ENCODE peak calls at places on chromosomes 11 and 22, in nine cellular contexts. One of them, this sample, is unnamed.

GRCh38 chr11:774873-775592 is 2.3 kb downstream of the GATD1 start:
- DNase-seq in frontal cortex: no peak
- DNase-seq in foreskin keratinocyte: no peak
- DNase-seq in fibroblast of pulmonary artery: peak; percentile 36
- DNase-seq in omental fat pad: no peak
- DNase-seq in stimulated activated CD4-positive, alpha-beta T cell treated with anti-CD3 and anti-CD28 coated beads, Interleukin-2, amount 100 ng/mL, for 48 hours: no peak
- DNase-seq in A549: no peak
- DNase-seq in fibroblast of gingiva: no peak
- DNase-seq in activated T-cell treated with anti-CD3 and anti-CD28 coated beads, Interleukin-2, amount 50 U/mL, for 24 hours: no peak
- DNase-seq in this sample: no peak

GRCh38 chr22:44702479-44703219 is 645 bp downstream of the PRR5 start:
- DNase-seq in frontal cortex: no peak
- DNase-seq in foreskin keratinocyte: no peak
- DNase-seq in fibroblast of pulmonary artery: peak; percentile 34
- DNase-seq in omental fat pad: no peak
- DNase-seq in stimulated activated CD4-positive, alpha-beta T cell treated with anti-CD3 and anti-CD28 coated beads, Interleukin-2, amount 100 ng/mL, for 48 hours: no peak
- DNase-seq in A549: no peak
- DNase-seq in fibroblast of gingiva: no peak
- DNase-seq in activated T-cell treated with anti-CD3 and anti-CD28 coated beads, Interleukin-2, amount 50 U/mL, for 24 hours: no peak
- DNase-seq in this sample: peak; percentile 19

GRCh38 chr11:65851811-65852507 is 6.0 kb downstream of the CFL1 start:
- DNase-seq in frontal cortex: no peak
- DNase-seq in foreskin keratinocyte: no peak
- DNase-seq in fibroblast of pulmonary artery: no peak
- DNase-seq in omental fat pad: no peak
- DNase-seq in stimulated activated CD4-positive, alpha-beta T cell treated with anti-CD3 and anti-CD28 coated beads, Interleukin-2, amount 100 ng/mL, for 48 hours: no peak
- DNase-seq in A549: no peak
- DNase-seq in fibroblast of gingiva: no peak
- DNase-seq in activated T-cell treated with anti-CD3 and anti-CD28 coated beads, Interleukin-2, amount 50 U/mL, for 24 hours: no peak
- DNase-seq in this sample: no peak

GRCh38 chr11:30452114-30452513 is 129.2 kb downstream of the ARL14EP start:
- DNase-seq in frontal cortex: no peak
- DNase-seq in foreskin keratinocyte: no peak
- DNase-seq in fibroblast of pulmonary artery: no peak
- DNase-seq in omental fat pad: no peak
- DNase-seq in stimulated activated CD4-positive, alpha-beta T cell treated with anti-CD3 and anti-CD28 coated beads, Interleukin-2, amount 100 ng/mL, for 48 hours: no peak
- DNase-seq in A549: no peak
- DNase-seq in fibroblast of gingiva: no peak
- DNase-seq in activated T-cell treated with anti-CD3 and anti-CD28 coated beads, Interleukin-2, amount 50 U/mL, for 24 hours: no peak
- DNase-seq in this sample: no peak

GRCh38 chr11:494761-495536 is 12.1 kb downstream of the RNH1 start:
- DNase-seq in frontal cortex: peak; percentile 73
- DNase-seq in foreskin keratinocyte: no peak
- DNase-seq in fibroblast of pulmonary artery: no peak
- DNase-seq in omental fat pad: no peak
- DNase-seq in stimulated activated CD4-positive, alpha-beta T cell treated with anti-CD3 and anti-CD28 coated beads, Interleukin-2, amount 100 ng/mL, for 48 hours: no peak
- DNase-seq in A549: no peak
- DNase-seq in fibroblast of gingiva: no peak
- DNase-seq in activated T-cell treated with anti-CD3 and anti-CD28 coated beads, Interleukin-2, amount 50 U/mL, for 24 hours: no peak
- DNase-seq in this sample: no peak

GRCh38 chr11:80146231-80146630 is 705.4 kb upstream of the TENM4 start:
- DNase-seq in frontal cortex: no peak
- DNase-seq in foreskin keratinocyte: peak; percentile 73
- DNase-seq in fibroblast of pulmonary artery: no peak
- DNase-seq in omental fat pad: no peak
- DNase-seq in stimulated activated CD4-positive, alpha-beta T cell treated with anti-CD3 and anti-CD28 coated beads, Interleukin-2, amount 100 ng/mL, for 48 hours: no peak
- DNase-seq in A549: no peak
- DNase-seq in fibroblast of gingiva: no peak
- DNase-seq in activated T-cell treated with anti-CD3 and anti-CD28 coated beads, Interleukin-2, amount 50 U/mL, for 24 hours: no peak
- DNase-seq in this sample: no peak

GRCh38 chr11:118872403-118872821 is 11.3 kb upstream of the CXCR5 start:
- DNase-seq in frontal cortex: no peak
- DNase-seq in foreskin keratinocyte: no peak
- DNase-seq in fibroblast of pulmonary artery: no peak
- DNase-seq in omental fat pad: no peak
- DNase-seq in stimulated activated CD4-positive, alpha-beta T cell treated with anti-CD3 and anti-CD28 coated beads, Interleukin-2, amount 100 ng/mL, for 48 hours: no peak
- DNase-seq in A549: no peak
- DNase-seq in fibroblast of gingiva: no peak
- DNase-seq in activated T-cell treated with anti-CD3 and anti-CD28 coated beads, Interleukin-2, amount 50 U/mL, for 24 hours: peak; percentile 61
- DNase-seq in this sample: peak; percentile 82

GRCh38 chr11:8365542-8365941 is 101.9 kb upstream of the LMO1 start:
- DNase-seq in frontal cortex: no peak
- DNase-seq in foreskin keratinocyte: no peak
- DNase-seq in fibroblast of pulmonary artery: no peak
- DNase-seq in omental fat pad: no peak
- DNase-seq in stimulated activated CD4-positive, alpha-beta T cell treated with anti-CD3 and anti-CD28 coated beads, Interleukin-2, amount 100 ng/mL, for 48 hours: no peak
- DNase-seq in A549: no peak
- DNase-seq in fibroblast of gingiva: no peak
- DNase-seq in activated T-cell treated with anti-CD3 and anti-CD28 coated beads, Interleukin-2, amount 50 U/mL, for 24 hours: no peak
- DNase-seq in this sample: no peak

GRCh38 chr11:27710536-27710935 is 10.3 kb upstream of the BDNF start:
- DNase-seq in frontal cortex: no peak
- DNase-seq in foreskin keratinocyte: no peak
- DNase-seq in fibroblast of pulmonary artery: no peak
- DNase-seq in omental fat pad: no peak
- DNase-seq in stimulated activated CD4-positive, alpha-beta T cell treated with anti-CD3 and anti-CD28 coated beads, Interleukin-2, amount 100 ng/mL, for 48 hours: no peak
- DNase-seq in A549: no peak
- DNase-seq in fibroblast of gingiva: no peak
- DNase-seq in activated T-cell treated with anti-CD3 and anti-CD28 coated beads, Interleukin-2, amount 50 U/mL, for 24 hours: no peak
- DNase-seq in this sample: no peak

GRCh38 chr11:109267293-109268095 is 154.5 kb upstream of the C11orf87 start:
- DNase-seq in frontal cortex: no peak
- DNase-seq in foreskin keratinocyte: peak; percentile 24
- DNase-seq in fibroblast of pulmonary artery: peak; percentile 1
- DNase-seq in omental fat pad: no peak
- DNase-seq in stimulated activated CD4-positive, alpha-beta T cell treated with anti-CD3 and anti-CD28 coated beads, Interleukin-2, amount 100 ng/mL, for 48 hours: no peak
- DNase-seq in A549: no peak
- DNase-seq in fibroblast of gingiva: peak; percentile 19
- DNase-seq in activated T-cell treated with anti-CD3 and anti-CD28 coated beads, Interleukin-2, amount 50 U/mL, for 24 hours: no peak
- DNase-seq in this sample: no peak

GRCh38 chr11:47514825-47515647 is 37.9 kb downstream of the CELF1 start:
- DNase-seq in frontal cortex: no peak
- DNase-seq in foreskin keratinocyte: peak; percentile 49
- DNase-seq in fibroblast of pulmonary artery: peak; percentile 81
- DNase-seq in omental fat pad: no peak
- DNase-seq in stimulated activated CD4-positive, alpha-beta T cell treated with anti-CD3 and anti-CD28 coated beads, Interleukin-2, amount 100 ng/mL, for 48 hours: peak; percentile 28
- DNase-seq in A549: no peak
- DNase-seq in fibroblast of gingiva: peak; percentile 56
- DNase-seq in activated T-cell treated with anti-CD3 and anti-CD28 coated beads, Interleukin-2, amount 50 U/mL, for 24 hours: peak; percentile 54
- DNase-seq in this sample: no peak